ENCODE peak calls at places on chromosomes 13 and 19, in seven cellular contexts. G is K562, T is H1, E is GM12892, O is HepG2, S is SK-N-SH, K is GM12878. P is an unnamed sample.
A peak's percentile ranks its signal among the peaks of the same experiment; 100 is the strongest.

GRCh38 chr13:50387124-50387581 is 371.9 kb downstream of the KCNRG start:
- DNase-seq in G (peak; percentile 65), T (peak; percentile 54), E (no peak), O (peak; percentile 25), S (peak; percentile 37), K (no peak), P (no peak)

GRCh38 chr13:31756346-31756745 is 17.0 kb downstream of the RXFP2 start:
- DNase-seq in G (no peak), T (no peak), E (no peak), O (no peak), S (no peak), K (no peak), P (no peak)

GRCh38 chr19:9881720-9882119 is 46.6 kb downstream of the PIN1 start:
- DNase-seq in G (no peak), T (no peak), E (no peak), O (no peak), S (no peak), K (no peak), P (no peak)

GRCh38 chr19:18194554-18195238 is 1.7 kb downstream of the MPV17L2 start:
- DNase-seq in G (peak; percentile 80), T (peak; percentile 76), E (peak; percentile 60), O (no peak), S (peak; percentile 88), K (no peak), P (peak; percentile 56)

GRCh38 chr13:21344662-21345176 is 114.4 kb downstream of the ZDHHC20 start:
- DNase-seq in G (no peak), T (no peak), E (no peak), O (no peak), S (no peak), K (no peak), P (no peak)

GRCh38 chr19:56294557-56294956 is 20.1 kb downstream of the ZSCAN5A start:
- DNase-seq in G (no peak), T (no peak), E (no peak), O (no peak), S (no peak), K (no peak), P (no peak)

GRCh38 chr19:45547965-45548609 is 36.5 kb downstream of the OPA3 start:
- DNase-seq in G (no peak), T (no peak), E (no peak), O (no peak), S (no peak), K (no peak), P (no peak)

GRCh38 chr13:40251343-40252032 is 415.0 kb downstream of the FOXO1 start:
- DNase-seq in G (no peak), T (no peak), E (no peak), O (no peak), S (no peak), K (no peak), P (no peak)

GRCh38 chr13:40342461-40342860 is 324.0 kb downstream of the FOXO1 start:
- DNase-seq in G (no peak), T (peak; percentile 36), E (no peak), O (no peak), S (no peak), K (no peak), P (no peak)

GRCh38 chr13:43472344-43472743 is 314.4 kb downstream of the ENOX1 start:
- DNase-seq in G (no peak), T (no peak), E (no peak), O (no peak), S (no peak), K (no peak), P (no peak)

GRCh38 chr19:41925208-41926003 is 2.8 kb downstream of the ERFL start:
- DNase-seq in G (no peak), T (no peak), E (no peak), O (no peak), S (no peak), K (no peak), P (no peak)

GRCh38 chr13:72656357-72656756 is 71.1 kb downstream of the MZT1 start:
- DNase-seq in G (no peak), T (no peak), E (no peak), O (no peak), S (no peak), K (no peak), P (no peak)

GRCh38 chr13:106865706-106866288 is 297.9 kb upstream of the ARGLU1 start:
- DNase-seq in G (no peak), T (no peak), E (no peak), O (no peak), S (no peak), K (no peak), P (no peak)

GRCh38 chr13:84500016-84500415 is 617.7 kb upstream of the SLITRK1 start:
- DNase-seq in G (no peak), T (no peak), E (no peak), O (no peak), S (no peak), K (no peak), P (no peak)

GRCh38 chr13:38670627-38671026 is 16.2 kb upstream of the FREM2 start:
- DNase-seq in G (no peak), T (no peak), E (no peak), O (no peak), S (no peak), K (no peak), P (no peak)

GRCh38 chr13:68176486-68176885 is 946.4 kb upstream of the PCDH9 start:
- DNase-seq in G (no peak), T (no peak), E (no peak), O (no peak), S (no peak), K (no peak), P (no peak)

GRCh38 chr13:75704942-75705320 is 68.8 kb downstream of the LMO7 start:
- DNase-seq in G (no peak), T (no peak), E (no peak), O (no peak), S (no peak), K (no peak), P (no peak)

GRCh38 chr19:48938256-48938655 is 4.8 kb downstream of the DHDH start:
- DNase-seq in G (no peak), T (no peak), E (no peak), O (no peak), S (no peak), K (no peak), P (no peak)

GRCh38 chr13:25288966-25289365 is 1.7 kb upstream of the MTMR6 start:
- DNase-seq in G (no peak), T (no peak), E (no peak), O (no peak), S (no peak), K (no peak), P (no peak)

GRCh38 chr19:51703655-51704515 is 10.8 kb downstream of the SPACA6 start:
- DNase-seq in G (peak; percentile 97), T (peak; percentile 97), E (peak; percentile 97), O (peak; percentile 77), S (peak; percentile 99), K (peak; percentile 45), P (peak; percentile 98)

GRCh38 chr13:100297413-100297812 is 208.5 kb downstream of the PCCA start:
- DNase-seq in G (no peak), T (no peak), E (no peak), O (no peak), S (no peak), K (no peak), P (no peak)

DNA sequence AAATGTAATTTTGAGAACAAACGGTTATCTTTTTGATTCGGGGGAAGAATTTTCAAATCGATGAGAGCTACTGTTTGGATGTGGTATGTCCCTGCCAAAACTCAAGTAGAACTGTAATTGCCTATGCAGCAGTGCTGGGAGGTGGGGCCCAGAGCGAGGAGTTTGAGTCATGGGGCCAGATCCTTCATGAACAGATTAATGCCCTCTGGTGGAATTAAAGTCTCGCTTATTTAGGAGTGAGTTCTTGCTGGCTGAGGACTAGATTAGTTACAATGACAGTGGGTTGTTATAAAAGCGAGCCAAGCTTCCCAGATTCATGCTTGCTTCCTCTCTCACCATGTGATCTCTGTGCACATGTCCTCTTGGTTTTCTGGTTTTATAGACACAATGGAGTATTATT is 11.8 kb upstream of the PRR20A start:
- DNase-seq in G (no peak), T (no peak), E (no peak), O (no peak), S (no peak), K (no peak), P (no peak)
- TF ChIP-seq TAF1 in G (no peak), T (no peak), E (no peak), O (no peak), S (no peak), K (no peak), P (no peak)

GRCh38 chr19:38362076-38362945 is 12.1 kb upstream of the PSMD8 start:
- DNase-seq in G (peak; percentile 91), T (peak; percentile 99), E (peak; percentile 63), O (peak; percentile 23), S (peak; percentile 92), K (no peak), P (peak; percentile 72)
- TF ChIP-seq POLR2AphosphoS5 in G (no peak), T (peak; percentile 60), E (no peak), O (no peak), S (no peak), K (no peak), P (no peak)

GRCh38 chr19:7382694-7383093 is 34.0 kb downstream of the ARHGEF18 start:
- DNase-seq in G (no peak), T (peak; percentile 50), E (no peak), O (no peak), S (no peak), K (no peak), P (no peak)

GRCh38 chr19:7383284-7383683 is 34.5 kb downstream of the ARHGEF18 start:
- DNase-seq in G (no peak), T (no peak), E (no peak), O (no peak), S (no peak), K (no peak), P (no peak)

GRCh38 chr19:7385062-7385461 is 36.3 kb downstream of the ARHGEF18 start:
- DNase-seq in G (no peak), T (no peak), E (no peak), O (no peak), S (no peak), K (no peak), P (no peak)

GRCh38 chr19:7386308-7386707 is 37.6 kb downstream of the ARHGEF18 start:
- DNase-seq in G (peak; percentile 37), T (no peak), E (no peak), O (no peak), S (no peak), K (no peak), P (no peak)

GRCh38 chr19:7386769-7387168 is 38.0 kb downstream of the ARHGEF18 start:
- DNase-seq in G (no peak), T (no peak), E (no peak), O (no peak), S (no peak), K (no peak), P (no peak)
- TF ChIP-seq TAF1 in G (no peak), T (no peak), E (no peak), O (no peak), S (no peak), K (no peak), P (no peak)

DNA sequence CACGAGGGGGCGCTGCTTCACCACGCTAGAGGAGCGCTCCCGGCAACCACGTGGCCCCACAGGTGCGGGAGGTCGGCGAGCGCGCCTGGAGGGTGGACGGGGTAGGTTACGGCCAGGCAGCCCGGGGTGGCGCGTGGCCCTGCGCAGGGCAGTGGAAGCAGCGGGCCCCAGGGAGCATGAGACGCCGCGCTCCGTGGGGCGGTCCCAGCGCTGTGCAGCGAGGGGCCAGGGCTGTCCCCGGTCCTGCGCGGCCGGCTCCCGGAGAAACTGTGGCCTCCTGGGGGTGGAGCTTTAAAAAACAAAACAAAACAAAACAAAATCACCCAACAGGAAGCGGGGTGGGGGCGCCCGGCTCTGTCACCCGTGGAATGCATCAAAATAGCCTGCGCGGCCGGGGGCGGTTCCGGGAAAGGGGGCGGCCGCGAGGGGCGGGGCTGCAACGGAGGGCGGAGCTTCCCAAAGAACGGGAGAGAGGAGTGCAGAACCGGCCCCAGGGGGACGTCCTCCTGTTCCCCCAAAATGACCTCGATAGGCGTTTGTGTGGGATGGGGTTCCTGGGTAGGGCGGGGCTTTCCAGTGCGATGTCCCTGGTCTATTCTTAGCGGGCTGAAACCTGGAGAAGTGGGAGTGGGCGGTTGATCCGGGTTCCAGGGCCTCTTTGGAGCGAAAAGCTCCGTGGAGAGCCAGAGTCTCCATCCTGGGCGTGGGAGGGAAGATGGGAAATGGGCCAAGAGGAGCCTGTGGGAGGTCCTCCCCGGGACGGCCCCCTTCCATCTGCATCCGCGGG is 27.3 kb downstream of the NUMBL start:
- DNase-seq in G (peak; percentile 87), T (peak; percentile 98), E (peak; percentile 96), O (peak; percentile 63), S (peak; percentile 93), K (peak; percentile 24), P (peak; percentile 95)
- TF ChIP-seq POLR2AphosphoS5 in G (peak; percentile 29), T (peak; percentile 63), E (no peak), O (no peak), S (peak; percentile 16), K (no peak), P (no peak)

P was measured in GM12891.